ENCODE peak calls at places on chromosomes 1 and 21, in eight cellular contexts. U is stomach, Y is K562, I is suprapubic skin, O is sigmoid colon, H is HepG2, S is transverse colon, T is GM12878. E is an unnamed sample.
A peak's percentile ranks its signal among the peaks of the same experiment; 100 is the strongest.

GRCh38 chr1:24929091-24929875 is 793 bp downstream of the RUNX3 start:
- DNase-seq in O (peak; percentile 56), Y (no peak), U (no peak), T (no peak), I (no peak), S (peak; percentile 51), H (no peak), E (no peak)

GRCh38 chr1:229006121-229006870 is 264.6 kb upstream of the RAB4A start:
- DNase-seq in U (no peak), O (no peak), T (no peak), H (no peak), I (no peak), Y (no peak), S (no peak), E (no peak)

GRCh38 chr1:193216920-193217319 is 30.5 kb upstream of the B3GALT2 start:
- DNase-seq in I (no peak), Y (no peak), O (no peak), S (no peak), H (no peak), T (peak; percentile 45), U (no peak), E (no peak)

GRCh38 chr1:228198977-228199590 is 8.8 kb upstream of the OBSCN start:
- DNase-seq in T (no peak), Y (peak; percentile 52), H (no peak), U (no peak), I (no peak), O (no peak), S (no peak), E (no peak)

GRCh38 chr21:38861006-38861405 is 55.3 kb downstream of the ETS2 start:
- DNase-seq in U (no peak), S (no peak), T (no peak), I (no peak), H (no peak), O (no peak), Y (no peak), E (peak; percentile 53)

GRCh38 chr1:230542054-230542453 is 100.2 kb upstream of the COG2 start:
- DNase-seq in U (no peak), T (no peak), O (no peak), H (no peak), Y (peak; percentile 18), I (no peak), S (no peak), E (peak; percentile 14)

GRCh38 chr1:170424346-170424745 is 107.6 kb upstream of the GORAB start:
- DNase-seq in T (no peak), O (no peak), S (no peak), H (no peak), U (no peak), Y (no peak), I (no peak), E (no peak)

GRCh38 chr1:173202430-173203145 is 4.5 kb downstream of the TNFSF4 start:
- DNase-seq in O (no peak), H (peak; percentile 42), U (no peak), Y (no peak), I (no peak), S (peak; percentile 16), T (no peak), E (no peak)

GRCh38 chr1:21337459-21337930 is 47.2 kb upstream of the ECE1 start:
- DNase-seq in T (no peak), H (no peak), O (no peak), Y (no peak), U (no peak), I (no peak), S (no peak), E (no peak)

GRCh38 chr21:35198982-35199732 is 150.1 kb upstream of the RUNX1 start:
- DNase-seq in S (no peak), H (no peak), I (no peak), U (no peak), Y (no peak), T (no peak), O (no peak), E (no peak)

GRCh38 chr1:32541064-32541566 is 1.9 kb downstream of the ZBTB8A start:
- DNase-seq in Y (no peak), O (no peak), S (no peak), U (no peak), I (no peak), H (no peak), T (no peak), E (no peak)

GRCh38 chr1:84206416-84206815 is 62.3 kb downstream of the PRKACB start:
- DNase-seq in S (no peak), I (no peak), T (no peak), Y (no peak), O (no peak), H (no peak), U (no peak), E (no peak)

GRCh38 chr1:84214115-84214956 is 70.3 kb downstream of the PRKACB start:
- DNase-seq in U (no peak), I (no peak), O (no peak), Y (no peak), T (no peak), S (no peak), H (no peak), E (no peak)

DNA sequence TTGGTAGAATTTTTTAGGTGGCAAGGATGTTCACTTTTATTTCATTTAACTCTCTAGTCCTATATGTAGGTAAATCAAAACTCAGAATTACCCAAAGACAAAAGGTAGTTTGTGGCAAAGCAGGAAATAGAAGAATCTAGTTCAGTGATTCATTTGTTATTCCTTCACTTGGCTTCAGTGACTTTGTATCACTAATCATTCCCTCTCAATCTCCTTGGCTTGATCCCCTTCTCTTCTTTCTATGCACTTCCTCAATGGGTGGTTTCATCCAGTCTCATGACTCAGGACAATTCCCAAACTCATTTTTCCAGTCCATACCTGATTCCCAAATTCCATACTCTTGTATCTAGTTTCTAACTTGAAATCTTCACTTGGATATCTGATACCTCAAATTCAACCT is 64.9 kb downstream of the PRKACB start:
- DNase-seq in U (no peak), Y (no peak), T (no peak), I (no peak), O (no peak), H (no peak), S (no peak), E (no peak)
- TF ChIP-seq POLR2AphosphoS5 in U (no peak), Y (no peak), T (no peak), I (no peak), O (no peak), H (no peak), S (no peak), E (no peak)

GRCh38 chr1:39288735-39289465 is 84.4 kb downstream of the MACF1 start:
- DNase-seq in H (no peak), U (no peak), I (no peak), O (no peak), T (no peak), Y (no peak), S (no peak), E (no peak)

GRCh38 chr1:39294531-39294930 is 90.0 kb downstream of the MACF1 start:
- DNase-seq in O (no peak), T (no peak), U (no peak), I (no peak), H (no peak), Y (no peak), S (no peak), E (no peak)

GRCh38 chr1:39295901-39296300 is 91.4 kb downstream of the MACF1 start:
- DNase-seq in T (no peak), U (no peak), S (no peak), H (no peak), O (no peak), Y (no peak), I (no peak), E (no peak)

GRCh38 chr1:39293375-39294070 is 89.0 kb downstream of the MACF1 start:
- DNase-seq in I (no peak), Y (no peak), O (no peak), U (no peak), T (no peak), S (no peak), H (no peak), E (no peak)

GRCh38 chr1:39292401-39292800 is 87.9 kb downstream of the MACF1 start:
- DNase-seq in O (no peak), H (no peak), I (no peak), T (no peak), Y (no peak), S (no peak), U (no peak), E (no peak)
- H3K27ac ChIP-seq in O (no peak overlapping the region), H (no peak overlapping the region), I (no peak overlapping the region), T (no peak overlapping the region), Y (no peak overlapping the region), S (no peak overlapping the region), U (no peak overlapping the region), E (no peak overlapping the region)

DNA sequence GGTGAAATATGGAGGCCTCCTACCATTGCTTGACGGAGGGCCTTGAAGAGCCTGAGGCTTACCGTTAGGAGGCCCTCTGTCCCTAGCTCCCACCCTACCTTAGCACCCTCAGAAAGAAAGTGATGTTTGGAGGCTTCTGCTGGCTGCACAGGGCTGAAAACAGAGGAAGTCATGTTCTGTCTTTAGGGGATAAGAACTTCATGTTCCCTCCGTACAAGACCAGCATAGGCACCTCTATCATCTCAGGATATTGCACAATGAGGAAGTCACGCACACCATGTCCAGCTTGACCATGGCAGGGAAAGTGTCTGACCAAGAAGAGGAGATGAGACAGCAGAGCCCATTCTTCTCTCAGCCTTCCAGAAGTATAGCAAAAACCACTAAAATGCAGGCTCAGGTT is 13.8 kb downstream of the ADORA3 start:
- DNase-seq in I (no peak), T (no peak), S (peak; percentile 25), O (no peak), H (no peak), Y (no peak), U (no peak), E (no peak)
- TF ChIP-seq EP300 in I (no peak), T (no peak), S (peak; percentile 86), O (peak; percentile 90), H (no peak), Y (no peak), U (peak; percentile 25), E (peak; percentile 69)

DNA sequence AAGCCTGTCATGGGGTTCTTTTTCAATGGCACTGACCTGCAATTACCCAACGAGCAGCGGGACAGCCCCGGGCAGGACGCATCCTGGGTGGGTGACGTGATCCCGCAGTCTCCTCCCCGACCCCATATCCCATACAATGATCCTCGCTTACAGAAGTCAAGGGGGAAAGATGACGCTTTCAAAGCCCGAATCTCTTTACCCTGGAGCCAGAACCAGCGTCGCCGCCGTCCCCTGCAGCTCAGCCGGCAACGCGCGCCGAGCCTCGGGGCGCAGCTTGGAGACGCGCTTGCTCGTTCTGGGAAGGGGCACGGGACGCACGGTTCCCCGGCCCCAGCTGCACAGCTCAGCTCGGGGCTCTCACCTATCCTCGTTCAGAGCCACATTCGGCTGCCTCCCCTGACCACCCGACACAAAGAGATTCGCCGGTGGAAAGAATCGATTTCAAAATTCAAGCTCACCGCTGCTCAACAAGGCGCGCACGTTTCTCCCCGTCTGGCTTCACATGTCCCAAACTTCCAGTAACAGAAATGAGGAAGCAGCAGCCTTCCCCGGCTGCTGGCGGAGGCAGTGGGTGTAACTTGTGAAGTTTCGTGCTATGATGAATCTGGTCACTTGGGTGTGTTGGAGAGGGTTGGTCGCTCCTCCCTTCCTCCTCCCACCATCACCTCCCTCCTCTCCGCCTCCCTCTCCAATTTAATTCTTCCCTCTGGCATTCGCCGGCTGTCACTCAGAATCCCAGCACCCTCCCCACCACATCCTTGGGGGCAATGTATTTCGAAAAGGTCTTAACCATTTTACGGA is at the start of gene TIAM1:
- DNase-seq in Y (no peak), I (no peak), H (no peak), T (no peak), S (peak; percentile 36), U (peak; percentile 43), O (peak; percentile 80), E (peak; percentile 93)
- TF ChIP-seq POLR2AphosphoS5 in Y (no peak), I (peak; percentile 59), H (no peak), T (no peak), S (no peak), U (peak; percentile 48), O (no peak), E (peak; percentile 42)

E was measured in esophagus muscularis mucosa.